ENCODE peak calls at places on chromosomes 11 and 22, in nine cellular contexts. O is AG10803, Q is right atrium auricular region, T is mammary epithelial cell, G is Caco-2, R is adrenal gland, I is right lobe of liver, K is A549, E is cardiac fibroblast. F is an unnamed sample.

GRCh38 chr11:21894492-21894891 is 298.4 kb upstream of the ANO5 start:
- DNase-seq in O (no peak), Q (no peak), T (no peak), G (no peak), R (no peak), I (no peak), K (no peak), E (no peak), F (no peak)

GRCh38 chr22:27686534-27686933 is 115.0 kb downstream of the MN1 start:
- DNase-seq in O (peak), Q (peak), T (no peak), G (no peak), R (peak), I (no peak), K (peak), E (peak), F (peak)

GRCh38 chr11:12698049-12698448 is 23.8 kb downstream of the TEAD1 start:
- DNase-seq in O (no peak), Q (no peak), T (no peak), G (no peak), R (no peak), I (no peak), K (no peak), E (no peak), F (no peak)

GRCh38 chr11:104352036-104352435 is 188.1 kb upstream of the PDGFD start:
- DNase-seq in O (no peak), Q (no peak), T (peak), G (no peak), R (no peak), I (no peak), K (no peak), E (no peak), F (no peak)

GRCh38 chr11:4496555-4497248 is 14.3 kb downstream of the OR52K1 start:
- DNase-seq in O (no peak), Q (no peak), T (no peak), G (no peak), R (no peak), I (no peak), K (no peak), E (peak), F (peak)

GRCh38 chr11:107929611-107930200 is 1.5 kb downstream of the RAB39A start:
- DNase-seq in O (no peak), Q (no peak), T (no peak), G (no peak), R (peak), I (no peak), K (no peak), E (no peak), F (no peak)

GRCh38 chr22:47448231-47449035 is 686.0 kb downstream of the TBC1D22A start:
- DNase-seq in O (no peak), Q (peak), T (no peak), G (no peak), R (no peak), I (no peak), K (no peak), E (no peak), F (no peak)

GRCh38 chr22:42889290-42889689 is 32.2 kb upstream of the ARFGAP3 start:
- DNase-seq in O (peak), Q (no peak), T (no peak), G (no peak), R (no peak), I (no peak), K (no peak), E (no peak), F (no peak)

GRCh38 chr22:47769652-47770051 is 1007.2 kb downstream of the TBC1D22A start:
- DNase-seq in O (no peak), Q (no peak), T (no peak), G (no peak), R (no peak), I (no peak), K (no peak), E (no peak), F (no peak)

GRCh38 chr11:64186205-64187165 is 514 bp downstream of the STIP1 start:
- DNase-seq in O (no peak), Q (no peak), T (peak), G (peak), R (peak), I (no peak), K (no peak), E (peak), F (no peak)

GRCh38 chr11:125275905-125276634 is 111.5 kb downstream of the PKNOX2 start:
- DNase-seq in O (no peak), Q (no peak), T (peak), G (no peak), R (no peak), I (no peak), K (no peak), E (peak), F (peak)

GRCh38 chr22:21102659-21103267 is 57.0 kb downstream of the LRRC74B start:
- DNase-seq in O (peak), Q (peak), T (peak), G (peak), R (peak), I (peak), K (peak), E (peak), F (peak)

DNA sequence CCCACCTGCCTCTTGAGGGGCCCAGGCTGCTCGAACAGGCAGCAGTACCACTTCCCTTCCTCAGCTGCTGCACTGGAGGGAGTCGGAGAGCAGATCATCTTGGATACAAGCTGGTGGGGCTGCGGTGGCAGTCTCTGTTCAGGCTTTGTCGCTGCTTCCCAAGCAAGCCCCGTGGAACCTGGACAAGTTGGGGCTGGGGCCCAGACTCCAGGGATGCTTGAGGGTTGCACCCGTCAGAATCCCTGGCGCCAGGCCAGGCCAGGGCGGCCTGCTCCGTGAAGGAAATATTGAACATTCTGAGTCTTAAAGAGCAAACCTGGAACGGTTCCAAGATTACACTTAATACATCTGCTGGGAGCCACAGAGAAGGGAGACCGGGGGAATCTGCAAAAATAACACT is 310.1 kb upstream of the SORL1-AS1 start:
- DNase-seq in O (peak), Q (no peak), T (peak), G (no peak), R (peak), I (no peak), K (no peak), E (peak), F (peak)
- TF ChIP-seq CTCF in O (peak), Q (no peak), T (no peak), G (no peak), R (no peak), I (no peak), K (no peak), E (peak), F (no peak)

DNA sequence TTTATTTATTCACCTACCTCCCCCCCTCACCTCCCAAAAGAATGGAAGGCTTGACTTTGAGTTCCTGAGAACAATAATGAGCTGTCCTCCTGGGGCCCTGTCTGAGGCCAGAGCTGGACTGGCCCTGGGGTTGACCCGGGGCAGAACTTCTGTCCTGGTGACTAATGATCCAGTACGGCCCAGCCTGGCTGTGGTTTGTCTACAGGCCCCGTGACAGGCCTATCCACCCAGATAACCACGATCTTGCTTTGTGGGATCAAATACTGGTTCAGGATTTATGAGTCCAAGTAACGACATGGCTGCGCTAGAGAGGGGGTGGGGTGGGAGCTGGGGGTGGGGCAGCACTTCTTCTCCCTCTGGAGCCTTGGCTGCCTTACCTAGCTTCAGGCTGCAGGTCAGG is 81.5 kb downstream of the WT1 start:
- DNase-seq in O (no peak), Q (no peak), T (no peak), G (no peak), R (no peak), I (no peak), K (no peak), E (no peak), F (no peak)
- H3K4me3 ChIP-seq in O (no peak), Q (no peak), T (no peak), G (no peak), R (no peak), I (no peak), K (no peak), E (no peak), F (no peak)

GRCh38 chr11:117238221-117238620 is 5.8 kb downstream of the RNF214 start:
- DNase-seq in O (no peak), Q (peak), T (no peak), G (no peak), R (no peak), I (no peak), K (no peak), E (no peak), F (no peak)

DNA sequence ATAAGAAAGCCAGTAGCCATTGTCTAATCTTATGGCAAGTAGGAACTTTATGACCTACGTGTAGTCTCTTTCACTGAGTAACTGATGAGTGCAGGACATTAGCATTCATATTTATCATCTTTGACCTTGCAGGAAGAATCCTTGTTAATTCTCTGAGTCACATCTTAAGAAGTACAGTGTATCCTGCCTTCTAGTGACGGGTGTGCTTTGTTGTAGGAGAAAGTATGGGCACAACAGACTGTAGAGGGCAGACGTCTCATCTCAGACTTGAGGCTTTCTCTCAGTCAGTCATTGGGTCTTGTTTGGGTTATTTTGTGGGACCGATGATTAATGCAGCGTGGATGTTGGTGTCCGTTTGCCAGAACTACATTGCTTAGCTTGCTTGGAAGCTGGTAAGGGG is 6.8 kb downstream of the RNF214 start:
- DNase-seq in O (peak), Q (no peak), T (peak), G (no peak), R (peak), I (no peak), K (peak), E (peak), F (peak)
- TF ChIP-seq CTCF in O (peak), Q (no peak), T (peak), G (no peak), R (no peak), I (no peak), K (peak), E (peak), F (peak)

DNA sequence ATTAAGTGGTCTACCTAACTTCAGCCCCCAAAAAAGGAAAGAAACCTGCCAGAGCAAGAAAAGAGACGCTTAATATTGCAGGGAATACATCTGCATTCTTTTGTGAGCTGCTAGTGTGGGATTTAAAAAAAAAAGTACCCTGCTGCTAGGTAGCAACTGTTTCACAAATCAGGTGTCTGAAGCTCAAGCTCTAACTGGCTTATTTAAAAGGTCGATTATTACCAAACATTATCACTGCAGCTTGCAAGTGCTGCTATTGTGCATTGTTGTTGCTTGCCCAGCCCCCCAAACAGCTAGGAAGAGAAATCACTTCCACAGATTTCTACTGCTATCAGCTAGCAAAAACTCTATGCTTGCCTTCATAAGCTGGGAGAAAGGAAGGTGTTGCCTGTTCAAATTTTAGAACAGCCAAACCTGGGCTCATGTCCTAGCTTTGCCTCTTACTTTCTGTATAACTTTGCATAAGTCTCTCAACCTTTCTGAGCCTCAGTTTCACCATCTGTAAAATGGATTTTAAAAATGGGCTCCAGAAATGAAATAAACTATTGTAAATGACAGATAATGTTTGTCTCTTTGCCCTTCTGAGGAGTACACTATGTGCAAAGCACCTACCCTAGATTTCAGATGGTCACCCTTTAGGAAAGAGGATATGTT is 68.9 kb downstream of the FAM168A start:
- DNase-seq in O (no peak), Q (no peak), T (no peak), G (no peak), R (no peak), I (no peak), K (no peak), E (no peak), F (no peak)
- H3K4me3 ChIP-seq in O (peak), Q (peak), T (peak), G (no peak), R (no peak), I (peak), K (no peak), E (no peak), F (no peak)